ENCODE peak calls at places on chromosomes 4 and X, in four cellular contexts. One of them, this sample, is unnamed.

GRCh38 chr4:10182446-10183424 is 66.1 kb upstream of the WDR1 start:
- DNase-seq in right lobe of liver: no peak
- DNase-seq in AG04450: no peak
- DNase-seq in NB4: no peak
- DNase-seq in this sample: no peak

GRCh38 chrX:46913710-46914109 is 1.5 kb downstream of the JADE3 start:
- DNase-seq in right lobe of liver: peak
- DNase-seq in AG04450: no peak
- DNase-seq in NB4: peak
- DNase-seq in this sample: peak

GRCh38 chr4:126611900-126612299 is 1020.9 kb upstream of the INTU start:
- DNase-seq in right lobe of liver: no peak
- DNase-seq in AG04450: peak
- DNase-seq in NB4: no peak
- DNase-seq in this sample: no peak

GRCh38 chrX:50157545-50158125 is 43.2 kb downstream of the AKAP4 start:
- DNase-seq in right lobe of liver: no peak
- DNase-seq in AG04450: no peak
- DNase-seq in NB4: no peak
- DNase-seq in this sample: no peak

GRCh38 chrX:37380920-37381319 is 31.8 kb downstream of the PRRG1 start:
- DNase-seq in right lobe of liver: no peak
- DNase-seq in AG04450: peak
- DNase-seq in NB4: no peak
- DNase-seq in this sample: peak

GRCh38 chr4:147754037-147754445 is 22.2 kb downstream of the ARHGAP10 start:
- DNase-seq in right lobe of liver: no peak
- DNase-seq in AG04450: peak
- DNase-seq in NB4: no peak
- DNase-seq in this sample: no peak

GRCh38 chr4:13984996-13985780 is 357.7 kb upstream of the BOD1L1 start:
- DNase-seq in right lobe of liver: no peak
- DNase-seq in AG04450: no peak
- DNase-seq in NB4: no peak
- DNase-seq in this sample: no peak

GRCh38 chrX:47030339-47030738 is 47.9 kb upstream of the RGN start:
- DNase-seq in right lobe of liver: no peak
- DNase-seq in AG04450: peak
- DNase-seq in NB4: peak
- DNase-seq in this sample: peak

GRCh38 chrX:155086202-155086840 is 15.0 kb downstream of the BRCC3 start:
- DNase-seq in right lobe of liver: peak
- DNase-seq in AG04450: no peak
- DNase-seq in NB4: peak
- DNase-seq in this sample: no peak

GRCh38 chrX:151596282-151596681 is 32.8 kb downstream of the PASD1 start:
- DNase-seq in right lobe of liver: no peak
- DNase-seq in AG04450: no peak
- DNase-seq in NB4: peak
- DNase-seq in this sample: no peak

GRCh38 chrX:66914082-66914481 is 275.2 kb upstream of the EDA2R start:
- DNase-seq in right lobe of liver: no peak
- DNase-seq in AG04450: no peak
- DNase-seq in NB4: peak
- DNase-seq in this sample: no peak

GRCh38 chr4:36209941-36210663 is 34.2 kb downstream of the ARAP2 start:
- DNase-seq in right lobe of liver: no peak
- DNase-seq in AG04450: no peak
- DNase-seq in NB4: no peak
- DNase-seq in this sample: no peak

GRCh38 chr4:16082038-16082423 is 1.8 kb downstream of the PROM1 start:
- DNase-seq in right lobe of liver: no peak
- DNase-seq in AG04450: no peak
- DNase-seq in NB4: no peak
- DNase-seq in this sample: no peak

GRCh38 chrX:22135994-22136684 is 104.0 kb downstream of the PHEX start:
- DNase-seq in right lobe of liver: no peak
- DNase-seq in AG04450: no peak
- DNase-seq in NB4: peak
- DNase-seq in this sample: no peak

GRCh38 chr4:156830356-156830755 is 141.2 kb downstream of the PDGFC start:
- DNase-seq in right lobe of liver: no peak
- DNase-seq in AG04450: no peak
- DNase-seq in NB4: no peak
- DNase-seq in this sample: no peak

GRCh38 chrX:82230013-82230412 is 1028.1 kb downstream of the SH3BGRL start:
- DNase-seq in right lobe of liver: no peak
- DNase-seq in AG04450: no peak
- DNase-seq in NB4: peak
- DNase-seq in this sample: no peak

GRCh38 chrX:29659911-29660310 is 555.5 kb upstream of the MAGEB2 start:
- DNase-seq in right lobe of liver: no peak
- DNase-seq in AG04450: no peak
- DNase-seq in NB4: no peak
- DNase-seq in this sample: no peak

GRCh38 chr4:182770259-182770968 is 146.8 kb downstream of the DCTD start:
- DNase-seq in right lobe of liver: no peak
- DNase-seq in AG04450: no peak
- DNase-seq in NB4: no peak
- DNase-seq in this sample: no peak

GRCh38 chr4:41305486-41305885 is 48.8 kb downstream of the UCHL1 start:
- DNase-seq in right lobe of liver: no peak
- DNase-seq in AG04450: no peak
- DNase-seq in NB4: no peak
- DNase-seq in this sample: no peak

GRCh38 chr4:138953962-138954371 is 61.6 kb upstream of the NOCT start:
- DNase-seq in right lobe of liver: no peak
- DNase-seq in AG04450: peak
- DNase-seq in NB4: no peak
- DNase-seq in this sample: no peak

GRCh38 chr4:73704314-73705055 is 35.9 kb upstream of the CXCL8 start:
- DNase-seq in right lobe of liver: no peak
- DNase-seq in AG04450: peak
- DNase-seq in NB4: peak
- DNase-seq in this sample: peak

GRCh38 chr4:74433541-74434172 is 11.3 kb upstream of the AREG start:
- DNase-seq in right lobe of liver: no peak
- DNase-seq in AG04450: no peak
- DNase-seq in NB4: peak
- DNase-seq in this sample: no peak

GRCh38 chr4:8553216-8553615 is 27.0 kb upstream of the GPR78 start:
- DNase-seq in right lobe of liver: no peak
- DNase-seq in AG04450: no peak
- DNase-seq in NB4: no peak
- DNase-seq in this sample: no peak

GRCh38 chr4:48766393-48766792 is 13.7 kb downstream of the FRYL start:
- DNase-seq in right lobe of liver: no peak
- DNase-seq in AG04450: no peak
- DNase-seq in NB4: no peak
- DNase-seq in this sample: no peak

GRCh38 chr4:6404611-6405416 is 67.6 kb downstream of the PPP2R2C start:
- DNase-seq in right lobe of liver: no peak
- DNase-seq in AG04450: no peak
- DNase-seq in NB4: no peak
- DNase-seq in this sample: no peak

GRCh38 chrX:81791086-81791485 is 589.2 kb downstream of the SH3BGRL start:
- DNase-seq in right lobe of liver: no peak
- DNase-seq in AG04450: no peak
- DNase-seq in NB4: no peak
- DNase-seq in this sample: no peak

GRCh38 chrX:18146954-18147353 is 73.7 kb downstream of the BEND2 start:
- DNase-seq in right lobe of liver: no peak
- DNase-seq in AG04450: no peak
- DNase-seq in NB4: peak
- DNase-seq in this sample: no peak

GRCh38 chr4:120400441-120400840 is 333.8 kb upstream of the MAD2L1 start:
- DNase-seq in right lobe of liver: no peak
- DNase-seq in AG04450: no peak
- DNase-seq in NB4: no peak
- DNase-seq in this sample: no peak

GRCh38 chr4:180449395-180449956 is 1793.7 kb upstream of the TENM3 start:
- DNase-seq in right lobe of liver: no peak
- DNase-seq in AG04450: no peak
- DNase-seq in NB4: peak
- DNase-seq in this sample: peak

GRCh38 chr4:14853186-14853946 is 148.9 kb upstream of the CPEB2 start:
- DNase-seq in right lobe of liver: no peak
- DNase-seq in AG04450: peak
- DNase-seq in NB4: no peak
- DNase-seq in this sample: no peak

GRCh38 chrX:47218920-47219815 is 687 bp downstream of the CDK16 start:
- DNase-seq in right lobe of liver: peak
- DNase-seq in AG04450: no peak
- DNase-seq in NB4: peak
- DNase-seq in this sample: no peak

GRCh38 chr4:34158883-34159282 is 2085.4 kb downstream of the ARAP2 start:
- DNase-seq in right lobe of liver: no peak
- DNase-seq in AG04450: no peak
- DNase-seq in NB4: no peak
- DNase-seq in this sample: no peak

GRCh38 chr4:60948008-60948407 is 252.1 kb upstream of the ADGRL3 start:
- DNase-seq in right lobe of liver: no peak
- DNase-seq in AG04450: no peak
- DNase-seq in NB4: no peak
- DNase-seq in this sample: no peak

GRCh38 chr4:148261861-148262260 is 180.4 kb downstream of the NR3C2 start:
- DNase-seq in right lobe of liver: no peak
- DNase-seq in AG04450: no peak
- DNase-seq in NB4: no peak
- DNase-seq in this sample: no peak

DNA sequence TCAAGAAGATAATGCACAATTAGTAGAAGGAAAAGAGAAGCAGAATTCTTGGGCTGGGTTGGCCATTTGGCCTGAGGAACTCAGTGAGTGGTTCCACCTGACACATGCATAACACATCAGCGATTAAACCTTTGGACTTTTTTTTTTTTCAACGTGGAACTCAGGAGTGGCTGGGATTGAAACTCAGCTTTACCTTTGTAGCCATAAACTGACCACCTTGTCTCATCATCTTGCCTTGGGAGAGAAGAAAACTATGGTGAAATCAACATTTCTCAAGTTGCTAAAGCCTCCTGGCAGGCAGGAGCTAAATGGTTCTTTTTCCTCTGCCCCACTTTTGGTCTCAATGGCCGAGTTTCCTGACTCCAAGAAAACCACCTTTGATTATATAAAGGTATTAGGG is 16.3 kb downstream of the PTTG2 start:
- DNase-seq in right lobe of liver: no peak
- DNase-seq in AG04450: no peak
- DNase-seq in NB4: no peak
- DNase-seq in this sample: no peak
- H3K4me3 ChIP-seq in right lobe of liver: peak
- H3K4me3 ChIP-seq in AG04450: peak
- H3K4me3 ChIP-seq in NB4: peak
- H3K4me3 ChIP-seq in this sample: no peak

DNA sequence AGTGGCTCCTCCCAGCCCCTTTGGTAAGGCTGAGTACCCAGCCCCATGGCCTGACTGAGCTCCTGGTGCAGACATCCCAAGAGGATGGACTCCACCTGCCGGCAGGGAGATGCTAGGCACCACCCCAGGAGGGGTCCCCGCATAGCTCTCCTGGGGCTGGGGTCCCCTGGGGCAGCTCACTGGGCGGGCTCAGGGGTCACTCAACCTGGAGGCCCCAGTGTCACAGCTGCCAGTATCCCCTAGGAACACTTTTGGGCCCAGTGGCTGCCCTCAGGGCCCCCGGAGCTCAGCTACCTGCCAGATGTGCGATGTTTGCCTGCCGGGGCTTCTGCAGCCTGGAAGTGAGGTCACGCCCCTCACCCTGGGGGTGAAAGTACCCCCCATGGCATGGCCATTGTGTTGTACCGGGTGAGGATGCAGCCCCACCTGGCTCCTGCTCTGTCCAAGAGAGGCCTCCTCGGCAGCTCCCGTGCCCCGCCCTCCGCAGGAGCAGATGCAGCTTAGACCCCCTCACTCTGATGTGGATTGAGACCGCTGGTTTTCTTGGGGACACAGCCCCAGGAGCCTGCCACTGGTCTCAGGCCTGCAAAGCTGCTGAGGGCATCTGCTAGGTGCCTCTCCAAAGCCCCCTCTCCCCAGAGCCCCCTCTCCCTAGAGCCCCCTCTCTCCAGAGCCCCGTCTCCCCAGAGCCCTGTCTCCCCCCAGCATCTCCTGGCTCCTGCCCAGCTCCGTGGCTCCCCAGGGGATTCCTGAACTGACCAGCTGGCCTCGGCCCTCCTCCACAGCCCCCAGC is 6.7 kb upstream of the HGFAC start:
- DNase-seq in right lobe of liver: no peak
- DNase-seq in AG04450: no peak
- DNase-seq in NB4: no peak
- DNase-seq in this sample: no peak
- TF ChIP-seq CTCF in right lobe of liver: no peak
- TF ChIP-seq CTCF in AG04450: peak
- TF ChIP-seq CTCF in NB4: peak
- TF ChIP-seq CTCF in this sample: no peak

GRCh38 chrX:153667931-153668396 is 5.6 kb downstream of the PNCK start:
- DNase-seq in right lobe of liver: peak
- DNase-seq in AG04450: peak
- DNase-seq in NB4: peak
- DNase-seq in this sample: peak
- H3K4me3 ChIP-seq in right lobe of liver: no peak
- H3K4me3 ChIP-seq in AG04450: peak
- H3K4me3 ChIP-seq in NB4: no peak
- H3K4me3 ChIP-seq in this sample: no peak

GRCh38 chrX:69024287-69024686 is 141.0 kb downstream of the PJA1 start:
- DNase-seq in right lobe of liver: no peak
- DNase-seq in AG04450: no peak
- DNase-seq in NB4: no peak
- DNase-seq in this sample: no peak
- TF ChIP-seq CTCF in right lobe of liver: no peak
- TF ChIP-seq CTCF in AG04450: no peak
- TF ChIP-seq CTCF in NB4: no peak
- TF ChIP-seq CTCF in this sample: no peak

GRCh38 chr4:153553155-153553819 is 87.1 kb downstream of the TMEM131L start:
- DNase-seq in right lobe of liver: no peak
- DNase-seq in AG04450: no peak
- DNase-seq in NB4: no peak
- DNase-seq in this sample: no peak
- H3K4me3 ChIP-seq in right lobe of liver: no peak
- H3K4me3 ChIP-seq in AG04450: no peak
- H3K4me3 ChIP-seq in NB4: no peak
- H3K4me3 ChIP-seq in this sample: no peak

This sample was measured in LNCaP clone FGC.